ENCODE peak calls at places on chromosomes 16 and 17, in four cellular contexts. One of them, this sample, is unnamed.

GRCh38 chr17:66580601-66581385 is 254.1 kb upstream of the CACNG5 start:
- DNase-seq in sigmoid colon: peak
- DNase-seq in nephron progenitor cell: no peak
- DNase-seq in CD8-positive, alpha-beta T cell: no peak
- DNase-seq in this sample: no peak

GRCh38 chr17:43740541-43740940 is 18.1 kb downstream of the SOST start:
- DNase-seq in sigmoid colon: no peak
- DNase-seq in nephron progenitor cell: no peak
- DNase-seq in CD8-positive, alpha-beta T cell: no peak
- DNase-seq in this sample: no peak

GRCh38 chr16:2042171-2042570 is 5.5 kb downstream of the NTHL1 start:
- DNase-seq in sigmoid colon: no peak
- DNase-seq in nephron progenitor cell: no peak
- DNase-seq in CD8-positive, alpha-beta T cell: no peak
- DNase-seq in this sample: no peak

GRCh38 chr16:30139895-30140481 is 17.0 kb upstream of the MAPK3 start:
- DNase-seq in sigmoid colon: no peak
- DNase-seq in nephron progenitor cell: no peak
- DNase-seq in CD8-positive, alpha-beta T cell: no peak
- DNase-seq in this sample: no peak

GRCh38 chr17:58756246-58757161 is 850 bp downstream of the PPM1E start:
- DNase-seq in sigmoid colon: no peak
- DNase-seq in nephron progenitor cell: peak
- DNase-seq in CD8-positive, alpha-beta T cell: no peak
- DNase-seq in this sample: no peak

GRCh38 chr16:56539667-56540066 is 19.8 kb upstream of the BBS2 start:
- DNase-seq in sigmoid colon: no peak
- DNase-seq in nephron progenitor cell: no peak
- DNase-seq in CD8-positive, alpha-beta T cell: no peak
- DNase-seq in this sample: no peak

GRCh38 chr17:5473906-5474305 is 5.1 kb upstream of the DHX33 start:
- DNase-seq in sigmoid colon: no peak
- DNase-seq in nephron progenitor cell: no peak
- DNase-seq in CD8-positive, alpha-beta T cell: no peak
- DNase-seq in this sample: no peak

GRCh38 chr16:71185366-71185765 is 45.2 kb downstream of the HYDIN start:
- DNase-seq in sigmoid colon: no peak
- DNase-seq in nephron progenitor cell: no peak
- DNase-seq in CD8-positive, alpha-beta T cell: no peak
- DNase-seq in this sample: no peak

GRCh38 chr17:63095879-63096278 is 129.8 kb downstream of the TANC2 start:
- DNase-seq in sigmoid colon: no peak
- DNase-seq in nephron progenitor cell: no peak
- DNase-seq in CD8-positive, alpha-beta T cell: no peak
- DNase-seq in this sample: no peak

GRCh38 chr17:31327534-31328526 is 6.4 kb upstream of the EVI2A start:
- DNase-seq in sigmoid colon: no peak
- DNase-seq in nephron progenitor cell: no peak
- DNase-seq in CD8-positive, alpha-beta T cell: no peak
- DNase-seq in this sample: no peak

GRCh38 chr17:50634915-50635719 is 436 bp downstream of the ABCC3 start:
- DNase-seq in sigmoid colon: no peak
- DNase-seq in nephron progenitor cell: peak
- DNase-seq in CD8-positive, alpha-beta T cell: no peak
- DNase-seq in this sample: no peak
- TF ChIP-seq CTCF in sigmoid colon: no peak
- TF ChIP-seq CTCF in nephron progenitor cell: no peak
- TF ChIP-seq CTCF in CD8-positive, alpha-beta T cell: no peak
- TF ChIP-seq CTCF in this sample: no peak

GRCh38 chr17:9467518-9467917 is 108.1 kb downstream of the STX8 start:
- DNase-seq in sigmoid colon: no peak
- DNase-seq in nephron progenitor cell: no peak
- DNase-seq in CD8-positive, alpha-beta T cell: no peak
- DNase-seq in this sample: no peak
- TF ChIP-seq CTCF in sigmoid colon: no peak
- TF ChIP-seq CTCF in nephron progenitor cell: no peak
- TF ChIP-seq CTCF in CD8-positive, alpha-beta T cell: no peak
- TF ChIP-seq CTCF in this sample: no peak

DNA sequence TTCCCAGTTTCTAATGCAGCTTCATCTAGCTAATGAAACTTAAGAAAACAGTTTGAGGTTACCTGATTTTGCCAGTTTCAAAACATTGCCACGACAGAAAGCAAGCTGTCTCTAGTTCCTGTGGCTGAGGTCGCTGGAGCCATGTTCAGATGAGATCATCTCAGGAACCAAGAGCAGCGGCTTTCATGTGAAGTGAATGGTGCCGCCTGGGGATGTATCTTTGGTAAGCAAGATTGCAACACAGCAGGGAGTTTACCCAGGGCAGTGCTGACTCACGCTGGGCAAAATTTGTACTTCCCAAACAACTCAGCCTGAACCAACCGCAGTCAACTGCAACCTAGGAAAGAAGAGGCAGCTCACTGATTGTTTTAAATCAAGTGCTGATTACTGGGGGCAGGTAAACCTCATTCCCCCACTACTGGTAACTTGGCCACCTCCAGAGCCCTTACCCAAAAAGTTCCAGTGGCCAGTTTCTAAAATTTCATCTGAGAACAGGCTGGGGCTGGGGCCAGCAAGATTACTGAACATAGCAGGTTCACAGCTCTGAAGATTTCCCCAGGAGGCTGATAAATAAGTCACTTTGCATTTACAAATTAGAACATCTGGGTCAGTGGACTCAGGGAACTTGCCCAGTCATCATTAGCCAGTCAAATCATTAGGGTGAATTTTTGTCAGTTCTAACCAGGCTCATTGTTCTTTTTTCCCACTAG is at the start of gene RFFL:
- DNase-seq in sigmoid colon: peak
- DNase-seq in nephron progenitor cell: peak
- DNase-seq in CD8-positive, alpha-beta T cell: peak
- DNase-seq in this sample: peak
- TF ChIP-seq CTCF in sigmoid colon: no peak
- TF ChIP-seq CTCF in nephron progenitor cell: no peak
- TF ChIP-seq CTCF in CD8-positive, alpha-beta T cell: no peak
- TF ChIP-seq CTCF in this sample: no peak

GRCh38 chr16:61413026-61413425 is 623.2 kb downstream of the CDH8 start:
- DNase-seq in sigmoid colon: no peak
- DNase-seq in nephron progenitor cell: peak
- DNase-seq in CD8-positive, alpha-beta T cell: no peak
- DNase-seq in this sample: no peak

GRCh38 chr16:61409604-61410003 is 626.6 kb downstream of the CDH8 start:
- DNase-seq in sigmoid colon: no peak
- DNase-seq in nephron progenitor cell: no peak
- DNase-seq in CD8-positive, alpha-beta T cell: no peak
- DNase-seq in this sample: no peak

GRCh38 chr16:61412562-61412961 is 623.7 kb downstream of the CDH8 start:
- DNase-seq in sigmoid colon: no peak
- DNase-seq in nephron progenitor cell: no peak
- DNase-seq in CD8-positive, alpha-beta T cell: no peak
- DNase-seq in this sample: no peak
- TF ChIP-seq CTCF in sigmoid colon: no peak
- TF ChIP-seq CTCF in nephron progenitor cell: no peak
- TF ChIP-seq CTCF in CD8-positive, alpha-beta T cell: no peak
- TF ChIP-seq CTCF in this sample: no peak

GRCh38 chr17:12992676-12993075 is 25.2 kb downstream of the ELAC2 start:
- DNase-seq in sigmoid colon: no peak
- DNase-seq in nephron progenitor cell: no peak
- DNase-seq in CD8-positive, alpha-beta T cell: no peak
- DNase-seq in this sample: no peak

GRCh38 chr17:12993631-12994030 is 24.2 kb downstream of the ELAC2 start:
- DNase-seq in sigmoid colon: peak
- DNase-seq in nephron progenitor cell: no peak
- DNase-seq in CD8-positive, alpha-beta T cell: no peak
- DNase-seq in this sample: no peak

GRCh38 chr17:12994341-12995074 is 23.3 kb downstream of the ELAC2 start:
- DNase-seq in sigmoid colon: no peak
- DNase-seq in nephron progenitor cell: no peak
- DNase-seq in CD8-positive, alpha-beta T cell: no peak
- DNase-seq in this sample: no peak

GRCh38 chr17:12990041-12990808 is 27.6 kb downstream of the ELAC2 start:
- DNase-seq in sigmoid colon: no peak
- DNase-seq in nephron progenitor cell: no peak
- DNase-seq in CD8-positive, alpha-beta T cell: no peak
- DNase-seq in this sample: no peak

GRCh38 chr17:12990926-12991325 is 26.9 kb downstream of the ELAC2 start:
- DNase-seq in sigmoid colon: no peak
- DNase-seq in nephron progenitor cell: no peak
- DNase-seq in CD8-positive, alpha-beta T cell: no peak
- DNase-seq in this sample: no peak
- TF ChIP-seq CTCF in sigmoid colon: no peak
- TF ChIP-seq CTCF in nephron progenitor cell: no peak
- TF ChIP-seq CTCF in CD8-positive, alpha-beta T cell: no peak
- TF ChIP-seq CTCF in this sample: no peak

GRCh38 chr17:57084802-57085447 is at the start of gene AKAP1:
- DNase-seq in sigmoid colon: peak
- DNase-seq in nephron progenitor cell: peak
- DNase-seq in CD8-positive, alpha-beta T cell: peak
- DNase-seq in this sample: peak
- TF ChIP-seq CTCF in sigmoid colon: no peak
- TF ChIP-seq CTCF in nephron progenitor cell: no peak
- TF ChIP-seq CTCF in CD8-positive, alpha-beta T cell: no peak
- TF ChIP-seq CTCF in this sample: peak

GRCh38 chr17:75633484-75634375 is 496 bp downstream of the SMIM5 start:
- DNase-seq in sigmoid colon: peak
- DNase-seq in nephron progenitor cell: peak
- DNase-seq in CD8-positive, alpha-beta T cell: peak
- DNase-seq in this sample: no peak
- TF ChIP-seq CTCF in sigmoid colon: peak
- TF ChIP-seq CTCF in nephron progenitor cell: peak
- TF ChIP-seq CTCF in CD8-positive, alpha-beta T cell: no peak
- TF ChIP-seq CTCF in this sample: no peak

GRCh38 chr17:54967621-54968258 is 714 bp downstream of the COX11 start:
- DNase-seq in sigmoid colon: no peak
- DNase-seq in nephron progenitor cell: no peak
- DNase-seq in CD8-positive, alpha-beta T cell: no peak
- DNase-seq in this sample: no peak
- TF ChIP-seq CTCF in sigmoid colon: no peak
- TF ChIP-seq CTCF in nephron progenitor cell: no peak
- TF ChIP-seq CTCF in CD8-positive, alpha-beta T cell: peak
- TF ChIP-seq CTCF in this sample: no peak

GRCh38 chr17:3659541-3660111 is 8.8 kb downstream of the TAX1BP3 start:
- DNase-seq in sigmoid colon: peak
- DNase-seq in nephron progenitor cell: no peak
- DNase-seq in CD8-positive, alpha-beta T cell: no peak
- DNase-seq in this sample: no peak
- TF ChIP-seq CTCF in sigmoid colon: peak
- TF ChIP-seq CTCF in nephron progenitor cell: no peak
- TF ChIP-seq CTCF in CD8-positive, alpha-beta T cell: no peak
- TF ChIP-seq CTCF in this sample: no peak

DNA sequence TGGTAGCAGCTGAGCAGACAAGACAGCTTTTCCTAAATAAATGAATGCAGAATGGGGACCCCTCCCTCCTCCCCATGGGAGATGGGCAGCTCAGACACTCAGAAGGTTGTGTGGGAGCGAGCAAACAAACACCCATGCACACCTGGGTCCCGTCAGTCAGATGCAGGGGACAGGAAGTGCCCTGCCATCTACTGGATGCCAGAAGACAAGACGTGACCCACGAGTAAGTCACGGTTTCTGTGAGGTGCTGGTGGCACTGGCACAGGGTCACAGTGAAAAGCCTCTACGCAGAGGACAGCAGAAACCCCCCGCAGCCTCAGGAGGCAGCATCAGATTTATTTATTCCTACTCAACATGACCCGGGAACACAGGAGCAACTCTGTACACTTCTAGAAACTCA is 8.4 kb downstream of the HBQ1 start:
- DNase-seq in sigmoid colon: no peak
- DNase-seq in nephron progenitor cell: no peak
- DNase-seq in CD8-positive, alpha-beta T cell: peak
- DNase-seq in this sample: no peak
- TF ChIP-seq CTCF in sigmoid colon: no peak
- TF ChIP-seq CTCF in nephron progenitor cell: no peak
- TF ChIP-seq CTCF in CD8-positive, alpha-beta T cell: no peak
- TF ChIP-seq CTCF in this sample: peak

This sample was measured in natural killer cell.